ENCODE peak calls at places on chromosomes 2 and 18, in five cellular contexts. R is transverse colon; D is upper lobe of right lung; P is tibial nerve; M is CD8-positive, alpha-beta T cell. I is an unnamed sample.

GRCh38 chr2:122150546-122150945 is 395.1 kb downstream of the TSN start:
- DNase-seq in R (no peak), D (no peak), P (no peak), M (no peak), I (no peak)

GRCh38 chr2:163246111-163246510 is 407.5 kb upstream of the KCNH7 start:
- DNase-seq in R (no peak), D (no peak), P (no peak), M (no peak), I (no peak)

GRCh38 chr2:66173635-66174034 is 261.3 kb upstream of the MEIS1 start:
- DNase-seq in R (no peak), D (no peak), P (no peak), M (no peak), I (no peak)

GRCh38 chr2:69083126-69083733 is 70.3 kb downstream of the ANTXR1 start:
- DNase-seq in R (no peak), D (no peak), P (no peak), M (no peak), I (peak; percentile 39)

GRCh38 chr2:186422226-186422625 is 63.8 kb upstream of the ZC3H15 start:
- DNase-seq in R (no peak), D (no peak), P (no peak), M (no peak), I (peak; percentile 12)

GRCh38 chr2:82198809-82199492 is 1894.4 kb upstream of the LRRTM1 start:
- DNase-seq in R (no peak), D (no peak), P (no peak), M (no peak), I (no peak)

GRCh38 chr2:58540680-58541079 is 299.6 kb upstream of the FANCL start:
- DNase-seq in R (no peak), D (no peak), P (no peak), M (no peak), I (no peak)

GRCh38 chr2:215979615-215980014 is 33.7 kb downstream of the MREG start:
- DNase-seq in R (no peak), D (no peak), P (no peak), M (no peak), I (peak; percentile 62)

GRCh38 chr2:71458413-71459083 is 5.2 kb downstream of the DYSF start:
- DNase-seq in R (no peak), D (no peak), P (no peak), M (no peak), I (no peak)

GRCh38 chr18:22179174-22179573 is 9.8 kb downstream of the GATA6 start:
- DNase-seq in R (no peak), D (no peak), P (no peak), M (no peak), I (no peak)

GRCh38 chr2:6354546-6354945 is 511.2 kb downstream of the CMPK2 start:
- DNase-seq in R (no peak), D (no peak), P (no peak), M (no peak), I (no peak)

GRCh38 chr2:141959941-141960340 is 170.9 kb downstream of the LRP1B start:
- DNase-seq in R (no peak), D (no peak), P (no peak), M (no peak), I (no peak)

GRCh38 chr2:219611866-219612604 is 14.4 kb downstream of the STK11IP start:
- DNase-seq in R (no peak), D (no peak), P (no peak), M (no peak), I (no peak)

GRCh38 chr18:12038082-12038660 is 55.5 kb upstream of the ANKRD62 start:
- DNase-seq in R (peak; percentile 26), D (no peak), P (no peak), M (peak; percentile 53), I (no peak)

GRCh38 chr2:202335791-202336467 is 40.2 kb upstream of the BMPR2 start:
- DNase-seq in R (no peak), D (no peak), P (no peak), M (no peak), I (no peak)

GRCh38 chr2:24231461-24231881 is 56.6 kb downstream of the FAM228A start:
- DNase-seq in R (no peak), D (no peak), P (no peak), M (no peak), I (no peak)

GRCh38 chr2:180980943-180981898 is 816 bp downstream of the UBE2E3 start:
- DNase-seq in R (peak; percentile 25), D (peak; percentile 64), P (no peak), M (peak; percentile 56), I (no peak)

GRCh38 chr2:213150315-213150951 is 979 bp downstream of the IKZF2 start:
- DNase-seq in R (peak; percentile 13), D (no peak), P (no peak), M (no peak), I (no peak)

GRCh38 chr2:180655842-180656454 is 324.5 kb upstream of the UBE2E3 start:
- DNase-seq in R (no peak), D (no peak), P (no peak), M (no peak), I (no peak)

GRCh38 chr2:198309673-198310280 is 505.4 kb downstream of the PLCL1 start:
- DNase-seq in R (peak; percentile 73), D (no peak), P (no peak), M (peak; percentile 68), I (no peak)

GRCh38 chr18:43681661-43682060 is 404.4 kb upstream of the SYT4 start:
- DNase-seq in R (no peak), D (no peak), P (no peak), M (no peak), I (no peak)

GRCh38 chr2:109128466-109129355 is at the start of gene SH3RF3:
- DNase-seq in R (peak; percentile 25), D (peak; percentile 79), P (no peak), M (peak; percentile 67), I (no peak)

GRCh38 chr18:12403601-12404506 is 3.9 kb upstream of the PRELID3A start:
- DNase-seq in R (no peak), D (peak; percentile 8), P (no peak), M (no peak), I (no peak)

GRCh38 chr2:62883629-62884028 is 167.0 kb upstream of the OTX1 start:
- DNase-seq in R (no peak), D (no peak), P (no peak), M (no peak), I (no peak)

GRCh38 chr18:46646468-46646867 is 10.6 kb downstream of the LOXHD1 start:
- DNase-seq in R (no peak), D (no peak), P (no peak), M (no peak), I (no peak)

GRCh38 chr2:196130039-196130825 is 41.1 kb downstream of the STK17B start:
- DNase-seq in R (no peak), D (no peak), P (no peak), M (no peak), I (no peak)

GRCh38 chr18:68840554-68841263 is 42.8 kb downstream of the CCDC102B start:
- DNase-seq in R (no peak), D (no peak), P (no peak), M (no peak), I (peak; percentile 51)

GRCh38 chr2:46970334-46971288 is 55.0 kb upstream of the MCFD2 start:
- DNase-seq in R (peak; percentile 87), D (no peak), P (peak; percentile 38), M (no peak), I (no peak)

DNA sequence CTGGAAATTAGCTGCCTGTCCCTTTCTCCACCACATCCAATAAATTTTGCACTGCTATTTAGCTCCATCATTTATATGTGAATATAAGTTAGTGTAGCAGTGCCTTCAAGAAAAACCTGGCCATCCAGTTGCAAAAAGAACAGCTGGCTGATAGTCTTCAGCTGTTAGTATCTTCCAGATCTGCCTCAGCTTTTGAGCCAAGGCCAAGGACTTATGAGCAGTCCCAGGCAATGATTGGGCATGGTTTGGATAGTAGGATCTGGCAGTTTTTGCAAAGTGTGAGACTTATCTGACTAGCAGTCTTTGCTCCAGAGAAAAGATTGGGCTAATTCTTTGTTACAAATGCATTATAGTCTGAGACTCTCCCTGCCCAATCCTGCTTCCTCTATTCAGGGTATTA is 252.9 kb upstream of the COL3A1 start:
- DNase-seq in R (no peak), D (no peak), P (no peak), M (no peak), I (no peak)
- TF ChIP-seq CTCF in R (no peak), D (no peak), P (no peak), M (no peak), I (no peak)

GRCh38 chr2:223549215-223549614 is 52.9 kb downstream of the SCG2 start:
- DNase-seq in R (no peak), D (no peak), P (no peak), M (no peak), I (no peak)
- H3K4me3 ChIP-seq in R (no peak overlapping the region), D (no peak overlapping the region), P (no peak overlapping the region), M (no peak overlapping the region), I (no peak overlapping the region)

GRCh38 chr2:45651415-45652089 is at the start of gene PRKCE:
- DNase-seq in R (peak; percentile 68), D (peak; percentile 85), P (peak; percentile 53), M (no peak), I (no peak)
- H3K27me3 ChIP-seq in R (no peaks in the 10 kb centered on the region), D (no peaks in the 10 kb centered on the region), P (no peaks in the 10 kb centered on the region), M (no peaks in the 10 kb centered on the region), I (no peaks in the 10 kb centered on the region)

DNA sequence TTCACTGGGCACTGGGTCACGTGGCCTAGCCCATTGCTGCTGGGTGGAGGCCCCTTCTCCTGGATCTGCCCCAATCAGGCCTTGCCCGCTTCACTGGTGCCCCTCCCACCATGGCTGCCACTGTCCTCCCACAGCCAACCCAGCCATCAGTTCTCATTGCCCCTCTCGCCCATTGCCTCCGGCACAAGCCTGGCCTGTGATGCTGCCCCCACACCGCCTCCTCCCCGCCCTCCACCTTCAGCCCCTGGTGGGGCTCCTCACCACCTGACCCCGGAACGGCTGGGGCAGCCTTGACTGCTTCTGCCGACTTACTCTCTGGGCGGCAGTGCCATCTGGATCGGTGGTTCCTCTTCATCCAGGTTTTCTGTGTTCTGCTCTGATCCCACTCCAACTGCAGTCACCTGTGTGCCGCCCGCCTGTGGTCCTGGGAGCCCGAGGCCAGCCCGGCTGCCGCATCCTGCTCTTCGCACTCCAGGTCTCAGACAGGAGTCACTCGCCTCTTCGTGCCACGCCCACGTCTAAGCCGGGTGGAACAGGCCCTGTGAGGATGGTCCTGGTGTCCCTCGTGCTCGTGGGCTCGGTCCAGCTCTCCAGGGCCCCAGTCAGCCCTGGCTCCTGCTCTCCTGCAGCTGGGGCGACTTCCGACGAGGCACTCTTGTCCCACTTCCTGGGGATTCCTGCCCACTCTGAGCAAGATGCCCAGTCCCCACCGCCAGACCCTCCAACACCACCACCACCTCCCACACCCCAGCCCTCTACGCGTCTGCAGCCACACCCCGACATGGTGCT is 14.2 kb downstream of the D2HGDH start:
- DNase-seq in R (no peak), D (no peak), P (no peak), M (no peak), I (no peak)
- TF ChIP-seq CTCF in R (no peak), D (no peak), P (no peak), M (no peak), I (no peak)

DNA sequence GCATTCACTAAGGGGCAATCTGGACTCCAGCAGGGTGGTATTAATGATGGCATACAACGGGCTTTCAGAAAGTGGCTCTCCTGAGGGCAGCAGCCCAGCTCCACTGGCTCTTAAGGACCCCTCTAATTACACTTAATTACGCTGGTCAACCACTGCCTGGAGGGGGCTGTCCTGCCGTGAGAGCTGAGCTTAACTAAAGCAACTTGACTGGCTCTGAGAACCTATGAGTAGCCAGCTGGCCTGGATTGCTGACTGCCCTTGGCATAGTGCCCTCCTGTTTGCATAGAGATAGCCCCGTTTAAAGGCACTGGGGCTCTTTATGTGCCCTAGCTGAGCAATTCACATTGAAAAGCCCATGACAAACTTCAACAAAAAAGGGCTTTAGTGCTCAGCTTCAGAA is 3.8 kb downstream of the LIPG start:
- DNase-seq in R (peak; percentile 21), D (no peak), P (no peak), M (no peak), I (no peak)
- H3K4me3 ChIP-seq in R (no peak overlapping the region), D (no peak overlapping the region), P (no peak overlapping the region), M (no peak overlapping the region), I (peak overlapping the region; percentile 84)